ENCODE peak calls at places on chromosomes 6 and 20, in nine cellular contexts. S, Z, T, X, B, P, Q, W and K are unnamed samples.

GRCh38 chr6:96545882-96546281 is 17.0 kb upstream of the FHL5 start:
- DNase-seq in Z (no peak), T (no peak), S (no peak), W (no peak), B (no peak), X (no peak), Q (no peak), P (no peak), K (no peak)

GRCh38 chr20:55057779-55058415 is 582.5 kb downstream of the DOK5 start:
- DNase-seq in X (no peak), T (no peak), Z (peak; percentile 39), S (no peak), P (no peak), Q (no peak), W (no peak), B (no peak), K (no peak)

GRCh38 chr20:22716824-22717351 is 132.5 kb upstream of the FOXA2 start:
- DNase-seq in Z (peak; percentile 69), W (peak; percentile 25), B (no peak), X (no peak), T (no peak), P (no peak), S (no peak), Q (no peak), K (no peak)

GRCh38 chr6:131831392-131831791 is 23.6 kb downstream of the ENPP1 start:
- DNase-seq in W (no peak), X (no peak), S (no peak), T (peak; percentile 29), B (no peak), Z (peak; percentile 64), Q (no peak), P (no peak), K (no peak)

GRCh38 chr6:33392168-33392947 is 735 bp downstream of the KIFC1 start:
- DNase-seq in Z (peak; percentile 37), P (no peak), B (no peak), X (no peak), S (peak; percentile 55), W (no peak), Q (no peak), T (no peak), K (no peak)

GRCh38 chr6:38354905-38355304 is 284.8 kb downstream of the BTBD9 start:
- DNase-seq in Q (no peak), B (no peak), S (no peak), W (no peak), T (no peak), X (no peak), P (no peak), Z (no peak), K (no peak)

GRCh38 chr20:341682-342081 is 5.2 kb upstream of the NRSN2 start:
- DNase-seq in Q (no peak), S (no peak), X (no peak), P (no peak), W (no peak), B (no peak), T (peak; percentile 93), Z (peak; percentile 79), K (no peak)

GRCh38 chr20:19850190-19850533 is 92.1 kb downstream of the RIN2 start:
- DNase-seq in X (no peak), B (no peak), P (no peak), Q (no peak), W (no peak), Z (no peak), T (no peak), S (no peak), K (no peak)

GRCh38 chr6:15887491-15888461 is 224.9 kb upstream of the DTNBP1 start:
- DNase-seq in Q (no peak), Z (no peak), B (no peak), W (peak; percentile 47), S (no peak), P (no peak), X (no peak), T (no peak), K (no peak)

GRCh38 chr6:20454201-20454824 is 52.6 kb downstream of the E2F3 start:
- DNase-seq in S (peak; percentile 75), T (no peak), X (no peak), B (no peak), Z (no peak), P (no peak), Q (no peak), W (no peak), K (no peak)

GRCh38 chr20:48107560-48107959 is 322.3 kb upstream of the SULF2 start:
- DNase-seq in S (no peak), T (no peak), W (no peak), B (no peak), Q (no peak), Z (peak; percentile 76), X (no peak), P (no peak), K (no peak)

GRCh38 chr20:44736170-44737021 is 9.3 kb upstream of the KCNK15 start:
- DNase-seq in B (peak; percentile 69), P (no peak), W (peak; percentile 38), Q (no peak), T (no peak), X (no peak), Z (peak; percentile 83), S (peak; percentile 65), K (no peak)

GRCh38 chr20:58625585-58625984 is 25.5 kb upstream of the STX16 start:
- DNase-seq in S (no peak), P (no peak), W (no peak), X (no peak), Q (no peak), Z (peak; percentile 22), B (no peak), T (no peak), K (no peak)

GRCh38 chr20:7571521-7572065 is 368.7 kb downstream of the HAO1 start:
- DNase-seq in Z (no peak), B (no peak), W (no peak), P (no peak), Q (no peak), T (no peak), X (no peak), S (no peak), K (no peak)

GRCh38 chr6:30730611-30731435 is 10.7 kb downstream of the TUBB start:
- DNase-seq in B (peak; percentile 78), X (no peak), S (peak; percentile 92), T (peak; percentile 63), W (peak; percentile 74), Z (peak; percentile 85), Q (peak; percentile 64), P (peak; percentile 69), K (peak; percentile 81)

GRCh38 chr6:167336818-167337217 is 11.9 kb downstream of the TTLL2 start:
- DNase-seq in Z (no peak), W (no peak), P (no peak), S (no peak), Q (no peak), T (no peak), B (no peak), X (no peak), K (no peak)

GRCh38 chr6:1388081-1388926 is 1.1 kb upstream of the FOXF2 start:
- DNase-seq in Q (no peak), W (no peak), P (no peak), Z (no peak), T (no peak), S (no peak), X (no peak), B (no peak), K (no peak)

GRCh38 chr6:17318435-17319165 is 37.4 kb downstream of the RBM24 start:
- DNase-seq in B (no peak), T (no peak), W (no peak), X (no peak), S (no peak), Z (no peak), P (no peak), Q (no peak), K (no peak)